ENCODE peak calls at places on chromosome 5, in nine cellular contexts. One of them, this sample, is unnamed.

GRCh38 chr5:54088081-54088480 is 222.3 kb downstream of the ARL15 start:
- DNase-seq in K562: no peak
- DNase-seq in WTC11: no peak
- DNase-seq in GM12878: no peak
- DNase-seq in SK-N-SH: no peak
- DNase-seq in H1: no peak
- DNase-seq in HepG2: no peak
- DNase-seq in A549: no peak
- DNase-seq in HCT116: no peak
- DNase-seq in this sample: peak

GRCh38 chr5:101424530-101425175 is 521.6 kb upstream of the ST8SIA4 start:
- DNase-seq in K562: no peak
- DNase-seq in HepG2: no peak
- DNase-seq in HCT116: peak
- DNase-seq in GM12878: no peak
- DNase-seq in WTC11: no peak
- DNase-seq in SK-N-SH: no peak
- DNase-seq in H1: no peak
- DNase-seq in A549: no peak
- DNase-seq in this sample: peak

GRCh38 chr5:9543266-9543925 is 2.5 kb downstream of the SEMA5A start:
- DNase-seq in SK-N-SH: no peak
- DNase-seq in HepG2: no peak
- DNase-seq in GM12878: no peak
- DNase-seq in HCT116: no peak
- DNase-seq in WTC11: no peak
- DNase-seq in K562: no peak
- DNase-seq in H1: no peak
- DNase-seq in A549: no peak
- DNase-seq in this sample: no peak

GRCh38 chr5:177419045-177419444 is 7.4 kb upstream of the GRK6 start:
- DNase-seq in WTC11: no peak
- DNase-seq in A549: no peak
- DNase-seq in HCT116: no peak
- DNase-seq in HepG2: no peak
- DNase-seq in H1: no peak
- DNase-seq in K562: no peak
- DNase-seq in SK-N-SH: no peak
- DNase-seq in GM12878: no peak
- DNase-seq in this sample: no peak

GRCh38 chr5:177188775-177189174 is 55.2 kb downstream of the NSD1 start:
- DNase-seq in A549: no peak
- DNase-seq in SK-N-SH: no peak
- DNase-seq in HepG2: no peak
- DNase-seq in H1: no peak
- DNase-seq in HCT116: no peak
- DNase-seq in WTC11: no peak
- DNase-seq in GM12878: no peak
- DNase-seq in K562: no peak
- DNase-seq in this sample: no peak

GRCh38 chr5:80837679-80838078 is 122.5 kb upstream of the RASGRF2 start:
- DNase-seq in HCT116: no peak
- DNase-seq in H1: no peak
- DNase-seq in HepG2: no peak
- DNase-seq in GM12878: peak
- DNase-seq in WTC11: no peak
- DNase-seq in SK-N-SH: no peak
- DNase-seq in A549: no peak
- DNase-seq in K562: no peak
- DNase-seq in this sample: no peak

GRCh38 chr5:77086611-77087483 is at the start of gene ZBED3:
- DNase-seq in HepG2: peak
- DNase-seq in HCT116: peak
- DNase-seq in A549: peak
- DNase-seq in GM12878: peak
- DNase-seq in SK-N-SH: peak
- DNase-seq in K562: no peak
- DNase-seq in WTC11: peak
- DNase-seq in H1: peak
- DNase-seq in this sample: peak

GRCh38 chr5:54234304-54234938 is 76.0 kb downstream of the ARL15 start:
- DNase-seq in WTC11: no peak
- DNase-seq in K562: no peak
- DNase-seq in HCT116: no peak
- DNase-seq in SK-N-SH: peak
- DNase-seq in GM12878: no peak
- DNase-seq in A549: peak
- DNase-seq in H1: no peak
- DNase-seq in HepG2: peak
- DNase-seq in this sample: peak

GRCh38 chr5:179818746-179819295 is 1.9 kb upstream of the SQSTM1 start:
- DNase-seq in WTC11: peak
- DNase-seq in K562: peak
- DNase-seq in GM12878: peak
- DNase-seq in HCT116: peak
- DNase-seq in H1: peak
- DNase-seq in HepG2: peak
- DNase-seq in SK-N-SH: peak
- DNase-seq in A549: peak
- DNase-seq in this sample: peak

GRCh38 chr5:179815491-179816249 is 5.0 kb upstream of the SQSTM1 start:
- DNase-seq in H1: no peak
- DNase-seq in GM12878: no peak
- DNase-seq in WTC11: no peak
- DNase-seq in HepG2: no peak
- DNase-seq in A549: no peak
- DNase-seq in K562: no peak
- DNase-seq in SK-N-SH: no peak
- DNase-seq in HCT116: no peak
- DNase-seq in this sample: no peak

GRCh38 chr5:179817071-179817840 is 3.4 kb upstream of the SQSTM1 start:
- DNase-seq in HCT116: no peak
- DNase-seq in WTC11: peak
- DNase-seq in A549: no peak
- DNase-seq in SK-N-SH: no peak
- DNase-seq in HepG2: no peak
- DNase-seq in K562: no peak
- DNase-seq in H1: peak
- DNase-seq in GM12878: no peak
- DNase-seq in this sample: no peak

GRCh38 chr5:179814090-179814489 is 6.6 kb upstream of the SQSTM1 start:
- DNase-seq in K562: no peak
- DNase-seq in GM12878: no peak
- DNase-seq in HCT116: no peak
- DNase-seq in A549: no peak
- DNase-seq in WTC11: no peak
- DNase-seq in SK-N-SH: no peak
- DNase-seq in HepG2: no peak
- DNase-seq in H1: no peak
- DNase-seq in this sample: no peak

DNA sequence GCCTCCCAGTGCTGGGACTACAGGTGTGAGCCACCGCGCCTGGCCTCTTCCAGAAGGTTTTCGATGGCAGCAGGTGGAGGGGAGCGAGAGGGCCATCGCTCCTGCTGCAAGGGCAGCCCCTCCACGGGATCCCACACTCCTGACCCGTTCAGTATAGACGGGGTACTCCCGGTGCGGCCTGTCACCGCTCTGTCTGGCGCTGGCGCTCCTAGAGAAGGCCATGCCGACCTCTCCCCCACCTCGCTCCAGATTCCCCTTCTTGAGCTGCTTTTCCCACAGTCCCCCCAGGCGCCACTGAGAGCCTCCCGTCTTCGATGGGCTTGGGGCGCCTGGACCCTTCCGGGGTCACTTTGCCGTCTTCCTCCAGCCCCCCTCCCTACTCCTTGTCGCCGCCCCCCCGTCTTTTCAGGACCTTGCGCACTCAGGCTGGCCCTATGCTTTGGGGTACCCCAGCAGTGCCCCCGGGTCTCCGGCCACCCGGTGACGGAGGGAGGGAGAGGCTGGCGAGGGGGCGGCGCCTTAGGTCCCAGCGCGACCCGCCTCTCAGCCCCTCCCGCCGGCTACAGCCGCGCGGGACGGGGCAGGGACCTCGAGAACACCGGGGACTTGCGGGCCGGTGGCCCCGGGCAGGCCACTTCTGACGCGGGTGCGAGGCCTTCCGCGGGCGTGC is 4.2 kb upstream of the SQSTM1 start:
- DNase-seq in GM12878: no peak
- DNase-seq in H1: no peak
- DNase-seq in K562: no peak
- DNase-seq in HepG2: no peak
- DNase-seq in SK-N-SH: no peak
- DNase-seq in WTC11: peak
- DNase-seq in A549: no peak
- DNase-seq in HCT116: no peak
- DNase-seq in this sample: no peak
- TF ChIP-seq MAX in GM12878: no peak
- TF ChIP-seq MAX in H1: no peak
- TF ChIP-seq MAX in K562: no peak
- TF ChIP-seq MAX in HepG2: no peak
- TF ChIP-seq MAX in SK-N-SH: no peak
- TF ChIP-seq MAX in WTC11: no peak
- TF ChIP-seq MAX in A549: no peak
- TF ChIP-seq MAX in HCT116: no peak
- TF ChIP-seq MAX in this sample: no peak

DNA sequence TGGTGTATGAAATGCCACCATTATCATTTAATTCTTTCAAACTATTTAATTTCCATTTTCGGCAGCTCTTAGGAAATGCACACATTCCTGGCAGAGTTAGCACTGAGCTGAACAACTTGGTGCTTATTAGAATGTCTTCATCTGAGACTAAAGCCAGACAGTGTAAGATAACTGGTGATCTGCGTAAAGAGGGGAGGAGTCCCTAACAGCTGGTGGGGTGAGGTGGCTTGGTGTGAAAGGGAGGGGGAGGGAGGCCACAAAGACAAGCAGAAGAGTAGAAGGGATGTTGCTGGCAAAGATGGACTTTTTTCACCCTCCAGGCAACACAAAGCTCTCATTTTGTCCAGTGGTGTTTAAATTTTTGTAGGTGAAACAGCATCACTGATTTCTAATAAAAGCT is 535.0 kb downstream of the PDE4D start:
- DNase-seq in HepG2: no peak
- DNase-seq in K562: no peak
- DNase-seq in H1: no peak
- DNase-seq in A549: no peak
- DNase-seq in HCT116: no peak
- DNase-seq in GM12878: no peak
- DNase-seq in WTC11: peak
- DNase-seq in SK-N-SH: peak
- DNase-seq in this sample: no peak
- TF ChIP-seq MAX in HepG2: no peak
- TF ChIP-seq MAX in K562: no peak
- TF ChIP-seq MAX in H1: no peak
- TF ChIP-seq MAX in A549: no peak
- TF ChIP-seq MAX in HCT116: no peak
- TF ChIP-seq MAX in GM12878: no peak
- TF ChIP-seq MAX in WTC11: no peak
- TF ChIP-seq MAX in SK-N-SH: no peak
- TF ChIP-seq MAX in this sample: no peak

DNA sequence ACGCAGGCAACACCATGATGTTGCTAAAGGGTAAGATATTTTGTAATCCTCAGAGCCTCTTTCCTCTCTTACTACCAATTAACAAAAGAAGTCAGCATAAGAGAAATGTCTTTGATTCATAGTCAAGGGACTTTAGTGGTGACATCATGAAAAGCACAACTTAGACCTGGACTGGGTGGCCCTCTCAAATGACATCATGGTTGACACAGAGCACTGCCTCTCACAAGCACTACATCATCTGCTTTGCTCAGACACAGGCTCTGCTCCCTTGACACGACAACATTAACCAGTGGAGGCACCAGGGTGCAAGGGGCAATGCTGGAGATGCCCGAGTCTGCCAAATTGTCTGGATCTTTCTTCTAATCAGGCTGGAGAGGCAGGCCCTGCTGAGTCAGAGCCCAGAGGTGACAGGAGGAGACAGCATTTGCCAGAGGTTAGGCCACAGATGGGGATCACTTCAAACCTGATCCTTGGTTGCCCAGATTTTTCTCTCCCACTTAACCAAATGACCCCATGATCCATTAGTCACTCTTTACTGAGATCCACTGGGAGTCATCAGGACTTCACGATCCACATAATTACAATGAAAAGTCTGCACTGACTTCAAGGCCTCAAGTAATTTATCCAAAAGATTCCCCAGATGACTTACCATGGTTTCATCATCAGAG is 174.4 kb downstream of the SLIT3 start:
- DNase-seq in WTC11: no peak
- DNase-seq in H1: no peak
- DNase-seq in GM12878: no peak
- DNase-seq in K562: no peak
- DNase-seq in SK-N-SH: no peak
- DNase-seq in HCT116: no peak
- DNase-seq in HepG2: no peak
- DNase-seq in A549: no peak
- DNase-seq in this sample: no peak
- TF ChIP-seq MAX in WTC11: no peak
- TF ChIP-seq MAX in H1: no peak
- TF ChIP-seq MAX in GM12878: no peak
- TF ChIP-seq MAX in K562: no peak
- TF ChIP-seq MAX in SK-N-SH: no peak
- TF ChIP-seq MAX in HCT116: no peak
- TF ChIP-seq MAX in HepG2: no peak
- TF ChIP-seq MAX in A549: no peak
- TF ChIP-seq MAX in this sample: no peak

GRCh38 chr5:131633830-131634229 is 1.2 kb downstream of the RAPGEF6 start:
- DNase-seq in A549: no peak
- DNase-seq in HCT116: no peak
- DNase-seq in WTC11: no peak
- DNase-seq in GM12878: no peak
- DNase-seq in K562: peak
- DNase-seq in H1: no peak
- DNase-seq in SK-N-SH: no peak
- DNase-seq in HepG2: no peak
- DNase-seq in this sample: no peak

GRCh38 chr5:131627466-131627865 is 7.6 kb downstream of the RAPGEF6 start:
- DNase-seq in GM12878: no peak
- DNase-seq in H1: no peak
- DNase-seq in HepG2: no peak
- DNase-seq in WTC11: no peak
- DNase-seq in SK-N-SH: no peak
- DNase-seq in K562: no peak
- DNase-seq in A549: no peak
- DNase-seq in HCT116: no peak
- DNase-seq in this sample: no peak

GRCh38 chr5:131630208-131630962 is 4.6 kb downstream of the RAPGEF6 start:
- DNase-seq in HCT116: no peak
- DNase-seq in WTC11: no peak
- DNase-seq in HepG2: peak
- DNase-seq in K562: peak
- DNase-seq in A549: no peak
- DNase-seq in SK-N-SH: no peak
- DNase-seq in H1: no peak
- DNase-seq in GM12878: no peak
- DNase-seq in this sample: no peak

GRCh38 chr5:131630963-131631350 is 4.1 kb downstream of the RAPGEF6 start:
- DNase-seq in WTC11: no peak
- DNase-seq in HepG2: no peak
- DNase-seq in HCT116: no peak
- DNase-seq in H1: no peak
- DNase-seq in GM12878: no peak
- DNase-seq in SK-N-SH: no peak
- DNase-seq in A549: no peak
- DNase-seq in K562: no peak
- DNase-seq in this sample: no peak

GRCh38 chr5:131628990-131629389 is 6.0 kb downstream of the RAPGEF6 start:
- DNase-seq in HepG2: no peak
- DNase-seq in HCT116: no peak
- DNase-seq in K562: peak
- DNase-seq in GM12878: no peak
- DNase-seq in A549: no peak
- DNase-seq in SK-N-SH: no peak
- DNase-seq in H1: no peak
- DNase-seq in WTC11: no peak
- DNase-seq in this sample: no peak
- TF ChIP-seq MAX in HepG2: no peak
- TF ChIP-seq MAX in HCT116: no peak
- TF ChIP-seq MAX in K562: no peak
- TF ChIP-seq MAX in GM12878: no peak
- TF ChIP-seq MAX in A549: no peak
- TF ChIP-seq MAX in SK-N-SH: no peak
- TF ChIP-seq MAX in H1: no peak
- TF ChIP-seq MAX in WTC11: no peak
- TF ChIP-seq MAX in this sample: no peak

This sample was measured in endothelial cell of umbilical vein.